ENCODE peak calls at places on chromosomes 4 and X, in ten cellular contexts. One of them, this sample, is unnamed.

GRCh38 chrX:39972340-39972739 is 125.4 kb downstream of the BCOR start:
- DNase-seq in left lung: no peak
- DNase-seq in NCI-H2081: no peak
- DNase-seq in activated CD4-positive, CD25-positive, alpha-beta regulatory T cell: no peak
- DNase-seq in substantia nigra: no peak
- DNase-seq in endothelial cell: no peak
- DNase-seq in anterior cingulate cortex: no peak
- DNase-seq in A172: peak; percentile 10
- DNase-seq in neural progenitor cell: no peak
- DNase-seq in neuronal stem cell: no peak
- DNase-seq in this sample: no peak

GRCh38 chrX:23982891-23983290 is 44.1 kb downstream of the KLHL15 start:
- DNase-seq in left lung: no peak
- DNase-seq in NCI-H2081: no peak
- DNase-seq in activated CD4-positive, CD25-positive, alpha-beta regulatory T cell: no peak
- DNase-seq in substantia nigra: no peak
- DNase-seq in endothelial cell: no peak
- DNase-seq in anterior cingulate cortex: no peak
- DNase-seq in A172: no peak
- DNase-seq in neural progenitor cell: no peak
- DNase-seq in neuronal stem cell: no peak
- DNase-seq in this sample: no peak

GRCh38 chrX:148298737-148299136 is 201.7 kb upstream of the AFF2 start:
- DNase-seq in left lung: no peak
- DNase-seq in NCI-H2081: no peak
- DNase-seq in activated CD4-positive, CD25-positive, alpha-beta regulatory T cell: no peak
- DNase-seq in substantia nigra: no peak
- DNase-seq in endothelial cell: no peak
- DNase-seq in anterior cingulate cortex: no peak
- DNase-seq in A172: peak; percentile 79
- DNase-seq in neural progenitor cell: no peak
- DNase-seq in neuronal stem cell: no peak
- DNase-seq in this sample: no peak

GRCh38 chr4:139656614-139657486 is 8.8 kb upstream of the MGST2 start:
- DNase-seq in left lung: no peak
- DNase-seq in NCI-H2081: peak; percentile 72
- DNase-seq in activated CD4-positive, CD25-positive, alpha-beta regulatory T cell: no peak
- DNase-seq in substantia nigra: peak; percentile 23
- DNase-seq in endothelial cell: peak; percentile 67
- DNase-seq in anterior cingulate cortex: peak; percentile 18
- DNase-seq in A172: peak; percentile 74
- DNase-seq in neural progenitor cell: peak; percentile 88
- DNase-seq in neuronal stem cell: peak; percentile 62
- DNase-seq in this sample: peak; percentile 23

GRCh38 chrX:123570011-123570590 is 162.8 kb downstream of the THOC2 start:
- DNase-seq in left lung: no peak
- DNase-seq in NCI-H2081: no peak
- DNase-seq in activated CD4-positive, CD25-positive, alpha-beta regulatory T cell: no peak
- DNase-seq in substantia nigra: no peak
- DNase-seq in endothelial cell: no peak
- DNase-seq in anterior cingulate cortex: no peak
- DNase-seq in A172: no peak
- DNase-seq in neural progenitor cell: no peak
- DNase-seq in neuronal stem cell: no peak
- DNase-seq in this sample: no peak

GRCh38 chr4:7425591-7426468 is 8.9 kb downstream of the PSAPL1 start:
- DNase-seq in left lung: peak; percentile 75
- DNase-seq in NCI-H2081: no peak
- DNase-seq in activated CD4-positive, CD25-positive, alpha-beta regulatory T cell: no peak
- DNase-seq in substantia nigra: no peak
- DNase-seq in endothelial cell: no peak
- DNase-seq in anterior cingulate cortex: no peak
- DNase-seq in A172: no peak
- DNase-seq in neural progenitor cell: no peak
- DNase-seq in neuronal stem cell: no peak
- DNase-seq in this sample: peak; percentile 12

GRCh38 chr4:80213117-80213815 is 16.0 kb downstream of the PRDM8 start:
- DNase-seq in left lung: no peak
- DNase-seq in NCI-H2081: no peak
- DNase-seq in activated CD4-positive, CD25-positive, alpha-beta regulatory T cell: no peak
- DNase-seq in substantia nigra: no peak
- DNase-seq in endothelial cell: no peak
- DNase-seq in anterior cingulate cortex: no peak
- DNase-seq in A172: no peak
- DNase-seq in neural progenitor cell: no peak
- DNase-seq in neuronal stem cell: no peak
- DNase-seq in this sample: no peak

GRCh38 chrX:21132686-21133393 is 241.4 kb upstream of the CNKSR2 start:
- DNase-seq in left lung: no peak
- DNase-seq in NCI-H2081: no peak
- DNase-seq in activated CD4-positive, CD25-positive, alpha-beta regulatory T cell: no peak
- DNase-seq in substantia nigra: no peak
- DNase-seq in endothelial cell: no peak
- DNase-seq in anterior cingulate cortex: no peak
- DNase-seq in A172: no peak
- DNase-seq in neural progenitor cell: no peak
- DNase-seq in neuronal stem cell: no peak
- DNase-seq in this sample: no peak

GRCh38 chrX:48083212-48083611 is 11.8 kb upstream of the ZNF630 start:
- DNase-seq in left lung: no peak
- DNase-seq in NCI-H2081: peak; percentile 2
- DNase-seq in activated CD4-positive, CD25-positive, alpha-beta regulatory T cell: peak; percentile 1
- DNase-seq in substantia nigra: peak; percentile 0
- DNase-seq in endothelial cell: peak; percentile 41
- DNase-seq in anterior cingulate cortex: peak; percentile 4
- DNase-seq in A172: peak; percentile 45
- DNase-seq in neural progenitor cell: peak; percentile 54
- DNase-seq in neuronal stem cell: peak; percentile 11
- DNase-seq in this sample: no peak

GRCh38 chr4:52423967-52424366 is 235.1 kb downstream of the USP46 start:
- DNase-seq in left lung: no peak
- DNase-seq in NCI-H2081: no peak
- DNase-seq in activated CD4-positive, CD25-positive, alpha-beta regulatory T cell: no peak
- DNase-seq in substantia nigra: no peak
- DNase-seq in endothelial cell: no peak
- DNase-seq in anterior cingulate cortex: no peak
- DNase-seq in A172: no peak
- DNase-seq in neural progenitor cell: no peak
- DNase-seq in neuronal stem cell: no peak
- DNase-seq in this sample: no peak

GRCh38 chr4:56668267-56668666 is 12.8 kb downstream of the HOPX start:
- DNase-seq in left lung: no peak
- DNase-seq in NCI-H2081: no peak
- DNase-seq in activated CD4-positive, CD25-positive, alpha-beta regulatory T cell: no peak
- DNase-seq in substantia nigra: no peak
- DNase-seq in endothelial cell: no peak
- DNase-seq in anterior cingulate cortex: no peak
- DNase-seq in A172: no peak
- DNase-seq in neural progenitor cell: peak; percentile 50
- DNase-seq in neuronal stem cell: no peak
- DNase-seq in this sample: no peak

GRCh38 chr4:149749769-149750168 is 65.9 kb downstream of the IQCM start:
- DNase-seq in left lung: no peak
- DNase-seq in NCI-H2081: no peak
- DNase-seq in activated CD4-positive, CD25-positive, alpha-beta regulatory T cell: no peak
- DNase-seq in substantia nigra: no peak
- DNase-seq in endothelial cell: no peak
- DNase-seq in anterior cingulate cortex: no peak
- DNase-seq in A172: no peak
- DNase-seq in neural progenitor cell: no peak
- DNase-seq in neuronal stem cell: no peak
- DNase-seq in this sample: no peak

GRCh38 chr4:128601992-128602695 is 207.4 kb upstream of the JADE1 start:
- DNase-seq in left lung: no peak
- DNase-seq in NCI-H2081: no peak
- DNase-seq in activated CD4-positive, CD25-positive, alpha-beta regulatory T cell: no peak
- DNase-seq in substantia nigra: peak; percentile 43
- DNase-seq in endothelial cell: no peak
- DNase-seq in anterior cingulate cortex: peak; percentile 2
- DNase-seq in A172: peak; percentile 22
- DNase-seq in neural progenitor cell: no peak
- DNase-seq in neuronal stem cell: no peak
- DNase-seq in this sample: no peak

GRCh38 chr4:137819964-137820383 is 287.7 kb upstream of the PCDH18 start:
- DNase-seq in left lung: no peak
- DNase-seq in NCI-H2081: peak; percentile 32
- DNase-seq in activated CD4-positive, CD25-positive, alpha-beta regulatory T cell: no peak
- DNase-seq in substantia nigra: no peak
- DNase-seq in endothelial cell: peak; percentile 33
- DNase-seq in anterior cingulate cortex: no peak
- DNase-seq in A172: peak; percentile 40
- DNase-seq in neural progenitor cell: peak; percentile 72
- DNase-seq in neuronal stem cell: peak; percentile 20
- DNase-seq in this sample: no peak

GRCh38 chr4:77697860-77698599 is 92.4 kb downstream of the CXCL13 start:
- DNase-seq in left lung: no peak
- DNase-seq in NCI-H2081: peak; percentile 2
- DNase-seq in activated CD4-positive, CD25-positive, alpha-beta regulatory T cell: no peak
- DNase-seq in substantia nigra: peak; percentile 1
- DNase-seq in endothelial cell: peak; percentile 12
- DNase-seq in anterior cingulate cortex: no peak
- DNase-seq in A172: peak; percentile 36
- DNase-seq in neural progenitor cell: peak; percentile 37
- DNase-seq in neuronal stem cell: no peak
- DNase-seq in this sample: no peak

GRCh38 chr4:152860057-152860456 is 76.1 kb upstream of the FHDC1 start:
- DNase-seq in left lung: no peak
- DNase-seq in NCI-H2081: no peak
- DNase-seq in activated CD4-positive, CD25-positive, alpha-beta regulatory T cell: no peak
- DNase-seq in substantia nigra: no peak
- DNase-seq in endothelial cell: no peak
- DNase-seq in anterior cingulate cortex: no peak
- DNase-seq in A172: no peak
- DNase-seq in neural progenitor cell: no peak
- DNase-seq in neuronal stem cell: no peak
- DNase-seq in this sample: no peak

GRCh38 chr4:131526686-131527085 is 1622.4 kb upstream of the PCDH10 start:
- DNase-seq in left lung: no peak
- DNase-seq in NCI-H2081: no peak
- DNase-seq in activated CD4-positive, CD25-positive, alpha-beta regulatory T cell: no peak
- DNase-seq in substantia nigra: no peak
- DNase-seq in endothelial cell: no peak
- DNase-seq in anterior cingulate cortex: no peak
- DNase-seq in A172: no peak
- DNase-seq in neural progenitor cell: no peak
- DNase-seq in neuronal stem cell: no peak
- DNase-seq in this sample: no peak

GRCh38 chr4:115233600-115233999 is 120.2 kb upstream of the NDST4 start:
- DNase-seq in left lung: no peak
- DNase-seq in NCI-H2081: no peak
- DNase-seq in activated CD4-positive, CD25-positive, alpha-beta regulatory T cell: no peak
- DNase-seq in substantia nigra: no peak
- DNase-seq in endothelial cell: no peak
- DNase-seq in anterior cingulate cortex: no peak
- DNase-seq in A172: no peak
- DNase-seq in neural progenitor cell: no peak
- DNase-seq in neuronal stem cell: no peak
- DNase-seq in this sample: no peak

GRCh38 chr4:13289391-13289790 is 194.7 kb downstream of the RAB28 start:
- DNase-seq in left lung: no peak
- DNase-seq in NCI-H2081: no peak
- DNase-seq in activated CD4-positive, CD25-positive, alpha-beta regulatory T cell: no peak
- DNase-seq in substantia nigra: no peak
- DNase-seq in endothelial cell: no peak
- DNase-seq in anterior cingulate cortex: no peak
- DNase-seq in A172: no peak
- DNase-seq in neural progenitor cell: no peak
- DNase-seq in neuronal stem cell: no peak
- DNase-seq in this sample: no peak

GRCh38 chr4:3857316-3857926 is 91.2 kb downstream of the ADRA2C start:
- DNase-seq in left lung: peak; percentile 65
- DNase-seq in NCI-H2081: no peak
- DNase-seq in activated CD4-positive, CD25-positive, alpha-beta regulatory T cell: no peak
- DNase-seq in substantia nigra: no peak
- DNase-seq in endothelial cell: no peak
- DNase-seq in anterior cingulate cortex: no peak
- DNase-seq in A172: no peak
- DNase-seq in neural progenitor cell: no peak
- DNase-seq in neuronal stem cell: no peak
- DNase-seq in this sample: no peak

GRCh38 chr4:70976251-70976650 is 17.2 kb upstream of the DCK start:
- DNase-seq in left lung: no peak
- DNase-seq in NCI-H2081: no peak
- DNase-seq in activated CD4-positive, CD25-positive, alpha-beta regulatory T cell: no peak
- DNase-seq in substantia nigra: no peak
- DNase-seq in endothelial cell: no peak
- DNase-seq in anterior cingulate cortex: no peak
- DNase-seq in A172: no peak
- DNase-seq in neural progenitor cell: no peak
- DNase-seq in neuronal stem cell: no peak
- DNase-seq in this sample: no peak

GRCh38 chr4:136863756-136864155 is 668.5 kb downstream of the PCDH18 start:
- DNase-seq in left lung: no peak
- DNase-seq in NCI-H2081: no peak
- DNase-seq in activated CD4-positive, CD25-positive, alpha-beta regulatory T cell: no peak
- DNase-seq in substantia nigra: no peak
- DNase-seq in endothelial cell: peak; percentile 10
- DNase-seq in anterior cingulate cortex: no peak
- DNase-seq in A172: no peak
- DNase-seq in neural progenitor cell: peak; percentile 9
- DNase-seq in neuronal stem cell: peak; percentile 3
- DNase-seq in this sample: no peak

GRCh38 chrX:45485682-45486081 is 285.0 kb upstream of the DIPK2B start:
- DNase-seq in left lung: no peak
- DNase-seq in NCI-H2081: no peak
- DNase-seq in activated CD4-positive, CD25-positive, alpha-beta regulatory T cell: no peak
- DNase-seq in substantia nigra: no peak
- DNase-seq in endothelial cell: no peak
- DNase-seq in anterior cingulate cortex: no peak
- DNase-seq in A172: peak; percentile 36
- DNase-seq in neural progenitor cell: no peak
- DNase-seq in neuronal stem cell: no peak
- DNase-seq in this sample: no peak

GRCh38 chrX:124619710-124620109 is 273.3 kb downstream of the SH2D1A start:
- DNase-seq in left lung: no peak
- DNase-seq in NCI-H2081: no peak
- DNase-seq in activated CD4-positive, CD25-positive, alpha-beta regulatory T cell: no peak
- DNase-seq in substantia nigra: no peak
- DNase-seq in endothelial cell: no peak
- DNase-seq in anterior cingulate cortex: no peak
- DNase-seq in A172: no peak
- DNase-seq in neural progenitor cell: no peak
- DNase-seq in neuronal stem cell: no peak
- DNase-seq in this sample: no peak

This sample was measured in natural killer cell.